ENCODE peak calls at places on chromosomes 6 and 20, in seven cellular contexts. O, B, E, Q, J, X and D are unnamed samples.

GRCh38 chr20:4043801-4044200 is 28.4 kb upstream of the RNF24 start:
- DNase-seq in J (no peak), O (no peak), X (no peak), E (peak; percentile 42), Q (no peak), B (no peak), D (no peak)

GRCh38 chr6:118017301-118017854 is 110.3 kb downstream of the SLC35F1 start:
- DNase-seq in O (no peak), Q (no peak), B (no peak), E (no peak), X (no peak), J (no peak), D (no peak)

GRCh38 chr6:99246602-99247001 is 102.9 kb downstream of the FAXC start:
- DNase-seq in B (no peak), J (no peak), X (no peak), Q (no peak), E (no peak), O (no peak), D (no peak)

GRCh38 chr6:158999154-158999668 is 791 bp downstream of the RSPH3 start:
- DNase-seq in Q (no peak), O (no peak), B (no peak), J (peak; percentile 28), E (no peak), X (no peak), D (peak; percentile 85)

GRCh38 chr6:112651239-112651638 is 304.1 kb downstream of the RFPL4B start:
- DNase-seq in J (no peak), B (no peak), O (no peak), E (no peak), X (no peak), Q (no peak), D (no peak)

GRCh38 chr20:52937701-52938100 is 34.5 kb upstream of the TSHZ2 start:
- DNase-seq in X (no peak), E (no peak), O (no peak), B (no peak), Q (no peak), J (peak; percentile 26), D (no peak)

GRCh38 chr20:64159286-64159680 is 5.0 kb upstream of the MYT1 start:
- DNase-seq in O (no peak), E (no peak), J (no peak), X (no peak), Q (no peak), B (no peak), D (no peak)

GRCh38 chr6:162856885-162857284 is 129.1 kb downstream of the PACRG start:
- DNase-seq in Q (no peak), E (no peak), B (peak; percentile 92), J (peak; percentile 51), O (no peak), X (no peak), D (no peak)

GRCh38 chr6:166744654-166745134 is 117.6 kb upstream of the RPS6KA2 start:
- DNase-seq in Q (no peak), B (no peak), E (no peak), O (no peak), J (no peak), X (no peak), D (no peak)

GRCh38 chr6:82365011-82365751 is 1.6 kb downstream of the TPBG start:
- DNase-seq in O (no peak), J (peak; percentile 31), Q (no peak), B (no peak), E (peak; percentile 60), X (no peak), D (peak; percentile 85)

GRCh38 chr6:63813531-63813930 is 177.9 kb downstream of the PHF3 start:
- DNase-seq in Q (no peak), E (no peak), J (no peak), B (peak; percentile 54), O (no peak), X (no peak), D (no peak)

GRCh38 chr20:63082308-63082938 is 75.7 kb upstream of the BHLHE23 start:
- DNase-seq in X (no peak), Q (peak; percentile 12), B (peak; percentile 16), E (no peak), O (no peak), J (peak; percentile 35), D (no peak)

GRCh38 chr6:107123501-107123900 is 8.2 kb upstream of the BEND3 start:
- DNase-seq in J (no peak), X (no peak), Q (no peak), E (no peak), O (no peak), B (no peak), D (no peak)

GRCh38 chr20:49712918-49713778 is 530 bp downstream of the B4GALT5 start:
- DNase-seq in J (peak; percentile 14), O (no peak), E (no peak), Q (peak; percentile 6), X (peak; percentile 12), B (no peak), D (no peak)

GRCh38 chr20:8601542-8601912 is 467.4 kb upstream of the PLCB4 start:
- DNase-seq in J (peak; percentile 82), E (no peak), X (no peak), O (no peak), B (no peak), Q (no peak), D (no peak)

GRCh38 chr6:3443221-3443515 is 13.7 kb downstream of the SLC22A23 start:
- DNase-seq in X (no peak), E (no peak), O (no peak), B (no peak), Q (no peak), J (no peak), D (no peak)

GRCh38 chr6:46296586-46296985 is 125.8 kb upstream of the ENPP5 start:
- DNase-seq in X (no peak), B (peak; percentile 39), J (no peak), O (no peak), E (no peak), Q (no peak), D (no peak)

GRCh38 chr6:105459049-105459448 is 56.2 kb upstream of the PREP start:
- DNase-seq in B (no peak), X (no peak), O (no peak), Q (no peak), J (no peak), E (no peak), D (no peak)